ENCODE peak calls at places on chromosomes 2 and 18, in five cellular contexts. F is activated naive CD4-positive, alpha-beta T cell treated with Interleukin-2 at 50 U/mL for 16 hours; M is sigmoid colon; N is GM18507; H is HS-5. V is an unnamed sample.

GRCh38 chr18:13558132-13558531 is 168.2 kb downstream of the FAM210A start:
- DNase-seq in N (peak; percentile 59), F (peak; percentile 27), M (no peak), H (no peak), V (peak; percentile 46)

GRCh38 chr18:36284671-36285295 is 12.7 kb upstream of the FHOD3 start:
- DNase-seq in H (no peak), M (no peak), F (peak; percentile 28), N (no peak), V (peak; percentile 74)

GRCh38 chr2:34307636-34308035 is 708.5 kb upstream of the FAM98A start:
- DNase-seq in M (no peak), F (no peak), H (no peak), N (no peak), V (no peak)

GRCh38 chr2:142989276-142990204 is 112.1 kb downstream of the KYNU start:
- DNase-seq in N (no peak), F (no peak), H (peak; percentile 23), M (no peak), V (peak; percentile 62)

GRCh38 chr2:46922049-46922448 is 6.4 kb upstream of the MCFD2 start:
- DNase-seq in M (no peak), H (peak; percentile 72), F (no peak), N (no peak), V (no peak)

GRCh38 chr2:100554788-100555407 is 7.9 kb upstream of the PDCL3 start:
- DNase-seq in M (no peak), N (no peak), F (peak; percentile 32), H (no peak), V (no peak)

GRCh38 chr2:129483366-129483765 is 496.1 kb upstream of the RAB6C start:
- DNase-seq in F (no peak), N (no peak), H (no peak), M (no peak), V (no peak)

GRCh38 chr18:22640281-22640842 is 222.6 kb upstream of the CTAGE1 start:
- DNase-seq in F (no peak), H (no peak), M (peak; percentile 44), N (no peak), V (no peak)

GRCh38 chr2:223477318-223477717 is 124.8 kb downstream of the SCG2 start:
- DNase-seq in M (no peak), F (no peak), N (no peak), H (no peak), V (no peak)